ENCODE peak calls at places on chromosomes 16 and 17, in ten cellular contexts. F is amniotic stem cell; G is GF-D8; J is neural progenitor cell; A is stimulated activated CD8-positive, alpha-beta memory T cell treated with anti-CD3 and anti-CD28 coated beads, Interleukin-4, amount 100 ng/mL, for 1 hour; S is cortex of kidney; R is activated naive CD4-positive, alpha-beta T cell; H is cardiac fibroblast; B is NCI-H345; D is mucosa of gallbladder. C is an unnamed sample.

GRCh38 chr17:8556074-8556473 is 74.5 kb downstream of the MYH10 start:
- DNase-seq in R (no peak), J (no peak), B (no peak), D (no peak), S (no peak), H (peak; percentile 33), A (no peak), F (no peak), G (no peak), C (peak; percentile 43)

GRCh38 chr16:89815639-89816348 is 653 bp downstream of the FANCA start:
- DNase-seq in R (no peak), H (no peak), F (no peak), S (no peak), A (no peak), J (peak; percentile 39), G (peak; percentile 4), B (no peak), D (no peak), C (peak; percentile 23)

GRCh38 chr17:17028059-17028877 is 14.0 kb upstream of the MPRIP start:
- DNase-seq in S (no peak), F (no peak), J (peak; percentile 89), H (peak; percentile 90), B (peak; percentile 28), G (no peak), R (no peak), A (no peak), D (peak; percentile 94), C (peak; percentile 98)

GRCh38 chr16:86476956-86477530 is 33.3 kb upstream of the FOXF1 start:
- DNase-seq in G (no peak), S (no peak), B (no peak), R (no peak), A (no peak), H (no peak), F (no peak), D (no peak), J (no peak), C (no peak)

GRCh38 chr16:80014241-80014939 is 413.9 kb upstream of the MAF start:
- DNase-seq in J (no peak), D (no peak), F (no peak), A (no peak), R (no peak), H (no peak), S (no peak), G (no peak), B (no peak), C (no peak)

GRCh38 chr17:5902671-5903070 is 167.5 kb upstream of the WSCD1 start:
- DNase-seq in F (no peak), G (no peak), S (no peak), D (no peak), J (no peak), B (no peak), H (no peak), A (no peak), R (no peak), C (no peak)

GRCh38 chr16:2919511-2920255 is 8.0 kb downstream of the FLYWCH1 start:
- DNase-seq in H (peak; percentile 82), R (no peak), G (no peak), B (peak; percentile 65), S (no peak), J (peak; percentile 76), A (peak; percentile 25), D (peak; percentile 68), F (no peak), C (peak; percentile 55)

GRCh38 chr17:1091885-1092284 is 87.9 kb downstream of the ABR start:
- DNase-seq in S (no peak), G (no peak), B (no peak), J (no peak), R (no peak), F (no peak), A (no peak), H (no peak), D (no peak), C (no peak)

GRCh38 chr17:74185786-74186185 is 17.7 kb upstream of the RPL38 start:
- DNase-seq in G (no peak), A (no peak), B (no peak), S (no peak), D (no peak), J (no peak), R (no peak), F (no peak), H (no peak), C (no peak)

GRCh38 chr17:59534583-59534982 is 30.8 kb upstream of the DHX40 start:
- DNase-seq in G (no peak), R (no peak), D (no peak), H (no peak), B (no peak), F (no peak), A (no peak), S (no peak), J (peak; percentile 8), C (no peak)

GRCh38 chr16:21166561-21166961 is 8.1 kb downstream of the LDAF1 start:
- DNase-seq in G (no peak), J (peak; percentile 27), A (no peak), D (no peak), R (no peak), F (no peak), H (no peak), S (no peak), B (no peak), C (no peak)

GRCh38 chr17:82126479-82127314 is 28.7 kb upstream of the FASN start:
- DNase-seq in G (no peak), F (no peak), S (no peak), A (peak; percentile 52), B (no peak), D (no peak), J (no peak), R (no peak), H (no peak), C (no peak)

GRCh38 chr17:32846143-32846542 is 30.8 kb downstream of the MYO1D start:
- DNase-seq in J (no peak), R (no peak), A (no peak), F (no peak), D (no peak), S (no peak), H (no peak), G (no peak), B (no peak), C (no peak)

GRCh38 chr17:59859444-59860025 is 33.2 kb downstream of the TUBD1 start:
- DNase-seq in R (no peak), D (no peak), J (no peak), B (no peak), H (peak; percentile 84), A (no peak), F (peak; percentile 53), S (no peak), G (peak; percentile 14), C (no peak)

GRCh38 chr16:68047987-68048386 is 24.9 kb downstream of the DUS2 start:
- DNase-seq in G (no peak), B (no peak), F (no peak), H (no peak), D (no peak), A (no peak), J (no peak), S (no peak), R (no peak), C (no peak)

GRCh38 chr17:69654981-69655581 is 240.6 kb downstream of the MAP2K6 start:
- DNase-seq in F (peak; percentile 55), H (peak; percentile 80), G (no peak), R (no peak), D (no peak), J (no peak), B (no peak), A (no peak), S (no peak), C (peak; percentile 32)

GRCh38 chr17:39925282-39926134 is 1.9 kb downstream of the ORMDL3 start:
- DNase-seq in B (no peak), F (no peak), D (no peak), S (no peak), J (no peak), R (no peak), H (no peak), G (no peak), A (no peak), C (no peak)

GRCh38 chr17:2207815-2208515 is 95.6 kb downstream of the SMG6 start:
- DNase-seq in F (no peak), S (no peak), A (no peak), R (no peak), G (no peak), B (no peak), D (no peak), H (no peak), J (peak; percentile 11), C (no peak)

GRCh38 chr17:32835291-32835761 is 41.6 kb downstream of the MYO1D start:
- DNase-seq in F (no peak), G (no peak), S (no peak), A (no peak), D (no peak), H (no peak), B (no peak), R (no peak), J (no peak), C (no peak)

GRCh38 chr17:18224428-18225120 is 861 bp upstream of the LLGL1 start:
- DNase-seq in F (no peak), R (no peak), B (no peak), S (no peak), J (peak; percentile 97), D (no peak), G (no peak), H (peak; percentile 51), A (no peak), C (no peak)

C was measured in RWPE1.